ENCODE peak calls at places on chromosomes 5 and 9, in seven cellular contexts. One of them, this sample, is unnamed.

GRCh38 chr9:37593877-37594448 is 1.6 kb upstream of the TOMM5 start:
- DNase-seq in effector memory CD4-positive, alpha-beta T cell: no peak
- DNase-seq in fibroblast of lung: no peak
- DNase-seq in left lung: no peak
- DNase-seq in sigmoid colon: no peak
- DNase-seq in adrenal gland: no peak
- DNase-seq in cardiac muscle cell: no peak
- DNase-seq in this sample: no peak

GRCh38 chr9:112043423-112043822 is 131.7 kb downstream of the SUSD1 start:
- DNase-seq in cardiac muscle cell: no peak
- DNase-seq in fibroblast of lung: peak
- DNase-seq in adrenal gland: no peak
- DNase-seq in sigmoid colon: no peak
- DNase-seq in left lung: no peak
- DNase-seq in effector memory CD4-positive, alpha-beta T cell: no peak
- DNase-seq in this sample: no peak

GRCh38 chr9:16267336-16268036 is 603.0 kb downstream of the BNC2 start:
- DNase-seq in adrenal gland: no peak
- DNase-seq in sigmoid colon: no peak
- DNase-seq in left lung: no peak
- DNase-seq in cardiac muscle cell: no peak
- DNase-seq in effector memory CD4-positive, alpha-beta T cell: no peak
- DNase-seq in fibroblast of lung: peak
- DNase-seq in this sample: no peak

GRCh38 chr5:86909461-86909881 is 291.7 kb downstream of the COX7C start:
- DNase-seq in adrenal gland: no peak
- DNase-seq in sigmoid colon: no peak
- DNase-seq in cardiac muscle cell: no peak
- DNase-seq in left lung: no peak
- DNase-seq in fibroblast of lung: peak
- DNase-seq in effector memory CD4-positive, alpha-beta T cell: no peak
- DNase-seq in this sample: no peak

GRCh38 chr9:122346478-122347347 is 24.1 kb upstream of the PTGS1 start:
- DNase-seq in cardiac muscle cell: peak
- DNase-seq in fibroblast of lung: peak
- DNase-seq in effector memory CD4-positive, alpha-beta T cell: no peak
- DNase-seq in adrenal gland: peak
- DNase-seq in left lung: peak
- DNase-seq in sigmoid colon: peak
- DNase-seq in this sample: no peak

GRCh38 chr5:75567710-75568109 is 43.5 kb upstream of the ANKDD1B start:
- DNase-seq in sigmoid colon: no peak
- DNase-seq in effector memory CD4-positive, alpha-beta T cell: no peak
- DNase-seq in fibroblast of lung: peak
- DNase-seq in left lung: no peak
- DNase-seq in adrenal gland: no peak
- DNase-seq in cardiac muscle cell: no peak
- DNase-seq in this sample: no peak

GRCh38 chr9:113216406-113216805 is 4.7 kb downstream of the FKBP15 start:
- DNase-seq in effector memory CD4-positive, alpha-beta T cell: no peak
- DNase-seq in cardiac muscle cell: no peak
- DNase-seq in fibroblast of lung: no peak
- DNase-seq in left lung: no peak
- DNase-seq in adrenal gland: no peak
- DNase-seq in sigmoid colon: no peak
- DNase-seq in this sample: no peak

GRCh38 chr9:93662952-93663572 is 86.7 kb downstream of the PHF2 start:
- DNase-seq in sigmoid colon: no peak
- DNase-seq in effector memory CD4-positive, alpha-beta T cell: no peak
- DNase-seq in left lung: no peak
- DNase-seq in cardiac muscle cell: no peak
- DNase-seq in fibroblast of lung: no peak
- DNase-seq in adrenal gland: no peak
- DNase-seq in this sample: no peak

GRCh38 chr5:176339304-176339703 is 22.3 kb downstream of the KIAA1191 start:
- DNase-seq in adrenal gland: no peak
- DNase-seq in fibroblast of lung: no peak
- DNase-seq in sigmoid colon: no peak
- DNase-seq in effector memory CD4-positive, alpha-beta T cell: no peak
- DNase-seq in left lung: no peak
- DNase-seq in cardiac muscle cell: no peak
- DNase-seq in this sample: no peak

GRCh38 chr9:106587021-106587420 is 275.9 kb upstream of the ZNF462 start:
- DNase-seq in sigmoid colon: no peak
- DNase-seq in effector memory CD4-positive, alpha-beta T cell: no peak
- DNase-seq in cardiac muscle cell: no peak
- DNase-seq in adrenal gland: no peak
- DNase-seq in fibroblast of lung: peak
- DNase-seq in left lung: no peak
- DNase-seq in this sample: no peak

GRCh38 chr9:122336836-122337560 is 33.8 kb upstream of the PTGS1 start:
- DNase-seq in adrenal gland: no peak
- DNase-seq in left lung: no peak
- DNase-seq in sigmoid colon: no peak
- DNase-seq in effector memory CD4-positive, alpha-beta T cell: no peak
- DNase-seq in cardiac muscle cell: no peak
- DNase-seq in fibroblast of lung: no peak
- DNase-seq in this sample: peak

GRCh38 chr5:35854248-35854647 is 2.4 kb upstream of the IL7R start:
- DNase-seq in left lung: no peak
- DNase-seq in effector memory CD4-positive, alpha-beta T cell: peak
- DNase-seq in sigmoid colon: no peak
- DNase-seq in fibroblast of lung: no peak
- DNase-seq in cardiac muscle cell: no peak
- DNase-seq in adrenal gland: no peak
- DNase-seq in this sample: no peak

GRCh38 chr5:140136624-140137023 is 10.9 kb downstream of the IGIP start:
- DNase-seq in left lung: no peak
- DNase-seq in effector memory CD4-positive, alpha-beta T cell: no peak
- DNase-seq in sigmoid colon: no peak
- DNase-seq in cardiac muscle cell: no peak
- DNase-seq in adrenal gland: no peak
- DNase-seq in fibroblast of lung: no peak
- DNase-seq in this sample: no peak

GRCh38 chr9:112180387-112180881 is 5.3 kb upstream of the SUSD1 start:
- DNase-seq in cardiac muscle cell: no peak
- DNase-seq in fibroblast of lung: peak
- DNase-seq in left lung: no peak
- DNase-seq in effector memory CD4-positive, alpha-beta T cell: peak
- DNase-seq in sigmoid colon: no peak
- DNase-seq in adrenal gland: peak
- DNase-seq in this sample: no peak

GRCh38 chr5:72159501-72159911 is 52.2 kb downstream of the MAP1B start:
- DNase-seq in adrenal gland: no peak
- DNase-seq in fibroblast of lung: peak
- DNase-seq in sigmoid colon: no peak
- DNase-seq in cardiac muscle cell: no peak
- DNase-seq in effector memory CD4-positive, alpha-beta T cell: no peak
- DNase-seq in left lung: no peak
- DNase-seq in this sample: no peak

GRCh38 chr9:120680161-120680560 is 34.1 kb downstream of the MEGF9 start:
- DNase-seq in sigmoid colon: no peak
- DNase-seq in adrenal gland: no peak
- DNase-seq in cardiac muscle cell: no peak
- DNase-seq in effector memory CD4-positive, alpha-beta T cell: no peak
- DNase-seq in left lung: no peak
- DNase-seq in fibroblast of lung: no peak
- DNase-seq in this sample: no peak
- H3K27ac ChIP-seq in sigmoid colon: no peak
- H3K27ac ChIP-seq in adrenal gland: no peak
- H3K27ac ChIP-seq in cardiac muscle cell: no peak
- H3K27ac ChIP-seq in effector memory CD4-positive, alpha-beta T cell: no peak
- H3K27ac ChIP-seq in left lung: no peak
- H3K27ac ChIP-seq in fibroblast of lung: no peak
- H3K27ac ChIP-seq in this sample: no peak

GRCh38 chr9:136085815-136086212 is 9.3 kb downstream of the NACC2 start:
- DNase-seq in adrenal gland: peak
- DNase-seq in sigmoid colon: peak
- DNase-seq in effector memory CD4-positive, alpha-beta T cell: no peak
- DNase-seq in left lung: peak
- DNase-seq in fibroblast of lung: no peak
- DNase-seq in cardiac muscle cell: no peak
- DNase-seq in this sample: no peak

GRCh38 chr9:136084191-136084944 is 10.7 kb downstream of the NACC2 start:
- DNase-seq in left lung: peak
- DNase-seq in sigmoid colon: peak
- DNase-seq in fibroblast of lung: no peak
- DNase-seq in cardiac muscle cell: no peak
- DNase-seq in effector memory CD4-positive, alpha-beta T cell: no peak
- DNase-seq in adrenal gland: no peak
- DNase-seq in this sample: no peak

GRCh38 chr9:136087741-136088480 is 7.2 kb downstream of the NACC2 start:
- DNase-seq in adrenal gland: peak
- DNase-seq in sigmoid colon: peak
- DNase-seq in left lung: peak
- DNase-seq in effector memory CD4-positive, alpha-beta T cell: no peak
- DNase-seq in fibroblast of lung: no peak
- DNase-seq in cardiac muscle cell: no peak
- DNase-seq in this sample: no peak

GRCh38 chr9:136086951-136087740 is 7.9 kb downstream of the NACC2 start:
- DNase-seq in effector memory CD4-positive, alpha-beta T cell: no peak
- DNase-seq in adrenal gland: peak
- DNase-seq in sigmoid colon: peak
- DNase-seq in cardiac muscle cell: no peak
- DNase-seq in fibroblast of lung: no peak
- DNase-seq in left lung: no peak
- DNase-seq in this sample: no peak

GRCh38 chr9:136086213-136086881 is 8.7 kb downstream of the NACC2 start:
- DNase-seq in left lung: peak
- DNase-seq in fibroblast of lung: no peak
- DNase-seq in adrenal gland: peak
- DNase-seq in sigmoid colon: peak
- DNase-seq in cardiac muscle cell: no peak
- DNase-seq in effector memory CD4-positive, alpha-beta T cell: no peak
- DNase-seq in this sample: no peak
- H3K4me3 ChIP-seq in left lung: no peak
- H3K4me3 ChIP-seq in fibroblast of lung: no peak
- H3K4me3 ChIP-seq in adrenal gland: no peak
- H3K4me3 ChIP-seq in sigmoid colon: no peak
- H3K4me3 ChIP-seq in cardiac muscle cell: no peak
- H3K4me3 ChIP-seq in effector memory CD4-positive, alpha-beta T cell: no peak
- H3K4me3 ChIP-seq in this sample: no peak

GRCh38 chr9:28177925-28178324 is 604.6 kb upstream of the C9orf72 start:
- DNase-seq in adrenal gland: no peak
- DNase-seq in cardiac muscle cell: no peak
- DNase-seq in sigmoid colon: no peak
- DNase-seq in left lung: no peak
- DNase-seq in fibroblast of lung: no peak
- DNase-seq in effector memory CD4-positive, alpha-beta T cell: no peak
- DNase-seq in this sample: no peak

GRCh38 chr9:28177142-28177541 is 603.9 kb upstream of the C9orf72 start:
- DNase-seq in effector memory CD4-positive, alpha-beta T cell: no peak
- DNase-seq in cardiac muscle cell: no peak
- DNase-seq in left lung: no peak
- DNase-seq in sigmoid colon: no peak
- DNase-seq in fibroblast of lung: no peak
- DNase-seq in adrenal gland: no peak
- DNase-seq in this sample: no peak

DNA sequence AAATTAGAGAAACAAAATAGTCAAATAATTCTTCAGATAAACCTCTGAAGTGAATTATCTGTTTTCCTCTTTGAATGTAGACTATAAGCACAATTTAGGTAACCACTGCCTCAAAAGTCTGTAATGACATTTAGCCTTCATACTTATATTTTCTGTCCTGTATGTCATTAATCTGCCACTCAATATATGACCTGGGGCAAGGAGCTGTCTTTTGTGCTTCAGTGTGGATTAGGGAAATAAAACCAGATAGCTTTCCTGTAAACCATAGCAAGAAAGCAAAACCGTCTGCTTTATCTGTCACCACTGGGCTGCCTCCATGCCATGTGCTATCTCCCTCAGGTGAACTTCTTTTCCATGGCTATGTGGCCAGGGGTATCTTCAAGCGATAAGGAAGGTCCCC is 606.6 kb upstream of the C9orf72 start:
- DNase-seq in cardiac muscle cell: no peak
- DNase-seq in fibroblast of lung: no peak
- DNase-seq in effector memory CD4-positive, alpha-beta T cell: no peak
- DNase-seq in sigmoid colon: no peak
- DNase-seq in adrenal gland: no peak
- DNase-seq in left lung: no peak
- DNase-seq in this sample: no peak
- H3K27ac ChIP-seq in cardiac muscle cell: no peak
- H3K27ac ChIP-seq in fibroblast of lung: no peak
- H3K27ac ChIP-seq in effector memory CD4-positive, alpha-beta T cell: no peak
- H3K27ac ChIP-seq in sigmoid colon: no peak
- H3K27ac ChIP-seq in adrenal gland: no peak
- H3K27ac ChIP-seq in left lung: no peak
- H3K27ac ChIP-seq in this sample: no peak

DNA sequence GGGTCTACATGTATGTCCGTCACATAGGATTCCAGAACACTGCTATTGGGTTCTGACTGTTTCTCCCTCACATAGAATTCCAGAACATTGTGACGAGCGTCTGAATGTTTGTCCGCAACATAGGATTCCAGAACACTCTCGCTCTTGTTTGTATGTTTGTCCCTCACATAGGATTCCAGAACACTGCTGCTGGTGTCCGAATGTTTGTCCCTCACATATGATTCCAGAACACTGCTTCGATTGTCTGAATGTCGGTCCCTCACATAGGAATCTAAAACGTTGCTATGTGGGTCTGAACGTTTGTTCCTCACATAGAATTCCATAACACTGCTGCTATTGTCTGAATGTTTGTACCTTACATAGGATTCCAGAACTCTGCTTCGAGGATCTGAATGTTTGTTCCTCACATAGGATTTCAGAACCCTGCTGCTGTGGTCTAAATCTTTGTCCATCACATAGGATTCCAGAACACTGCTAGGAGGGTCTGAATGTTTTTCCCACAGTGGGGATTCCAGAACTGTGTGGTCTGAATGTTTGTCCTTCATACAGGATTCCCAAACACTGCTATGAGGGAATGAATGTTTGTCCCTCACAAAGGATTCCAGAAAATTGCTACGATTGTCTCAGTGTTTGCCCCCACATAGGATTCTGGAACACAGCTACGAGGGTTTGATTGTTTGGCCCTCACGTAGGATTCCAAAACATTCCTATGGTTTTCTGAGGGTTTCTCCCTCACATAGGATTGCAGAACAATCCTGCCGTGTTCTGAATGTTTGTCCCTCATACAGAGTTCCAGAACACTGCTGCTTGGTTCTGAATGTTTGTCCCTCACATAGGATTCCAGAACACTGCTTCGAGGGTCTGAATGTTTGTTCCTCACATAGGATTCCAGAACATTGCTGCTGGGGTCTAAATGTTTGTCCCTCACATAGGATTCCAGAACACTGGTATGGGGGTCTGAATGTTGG is 220.5 kb downstream of the FOXD4L6 start:
- DNase-seq in adrenal gland: no peak
- DNase-seq in left lung: no peak
- DNase-seq in fibroblast of lung: no peak
- DNase-seq in cardiac muscle cell: no peak
- DNase-seq in sigmoid colon: no peak
- DNase-seq in effector memory CD4-positive, alpha-beta T cell: no peak
- DNase-seq in this sample: no peak
- H3K4me3 ChIP-seq in adrenal gland: no peak
- H3K4me3 ChIP-seq in left lung: no peak
- H3K4me3 ChIP-seq in fibroblast of lung: no peak
- H3K4me3 ChIP-seq in cardiac muscle cell: no peak
- H3K4me3 ChIP-seq in sigmoid colon: no peak
- H3K4me3 ChIP-seq in effector memory CD4-positive, alpha-beta T cell: no peak
- H3K4me3 ChIP-seq in this sample: no peak

GRCh38 chr5:531749-532315 is 7.6 kb upstream of the SLC9A3 start:
- DNase-seq in left lung: peak
- DNase-seq in effector memory CD4-positive, alpha-beta T cell: no peak
- DNase-seq in fibroblast of lung: no peak
- DNase-seq in adrenal gland: no peak
- DNase-seq in cardiac muscle cell: no peak
- DNase-seq in sigmoid colon: no peak
- DNase-seq in this sample: no peak
- H3K27ac ChIP-seq in left lung: no peak
- H3K27ac ChIP-seq in effector memory CD4-positive, alpha-beta T cell: no peak
- H3K27ac ChIP-seq in fibroblast of lung: no peak
- H3K27ac ChIP-seq in adrenal gland: no peak
- H3K27ac ChIP-seq in cardiac muscle cell: no peak
- H3K27ac ChIP-seq in sigmoid colon: no peak
- H3K27ac ChIP-seq in this sample: no peak